ENCODE peak calls at places on chromosomes 6 and 20, in seven cellular contexts. C is CD8-positive, alpha-beta T cell; G is CD8-positive, alpha-beta memory T cell; P is pancreas; B is WERI-Rb-1; A is transverse colon; H is lung. V is an unnamed sample. For H3K27me3, the result is how much of the 10 kb centered on the place peaks cover.

GRCh38 chr6:160462551-160463109 is 114.5 kb downstream of the SLC22A3 start:
- DNase-seq in A (peak), G (peak), H (no peak), B (no peak), C (peak), P (no peak), V (no peak)

GRCh38 chr6:163284151-163284550 is 130.4 kb upstream of the QKI start:
- DNase-seq in B (no peak), P (no peak), A (no peak), G (no peak), H (no peak), C (no peak), V (no peak)

GRCh38 chr20:60961551-60961950 is 290.5 kb upstream of the CDH4 start:
- DNase-seq in A (no peak), G (no peak), H (no peak), B (no peak), C (no peak), P (no peak), V (no peak)

GRCh38 chr6:12899080-12899815 is 182.7 kb downstream of the PHACTR1 start:
- DNase-seq in H (no peak), G (no peak), A (no peak), P (no peak), C (no peak), B (no peak), V (no peak)

GRCh38 chr20:3560578-3560977 is 89.8 kb downstream of the ATRN start:
- DNase-seq in H (no peak), C (no peak), G (no peak), B (no peak), A (no peak), P (no peak), V (no peak)

GRCh38 chr6:122666418-122666817 is 56.2 kb downstream of the PKIB start:
- DNase-seq in P (no peak), H (no peak), G (no peak), C (no peak), A (no peak), B (no peak), V (no peak)

GRCh38 chr6:22636450-22636849 is 67.1 kb downstream of the HDGFL1 start:
- DNase-seq in A (no peak), P (no peak), H (no peak), B (no peak), G (no peak), C (no peak), V (no peak)

GRCh38 chr6:145245119-145245518 is 490.2 kb downstream of the EPM2A start:
- DNase-seq in H (no peak), G (no peak), P (no peak), C (no peak), A (no peak), B (no peak), V (no peak)

GRCh38 chr20:51958636-51959542 is 156.6 kb upstream of the SALL4 start:
- DNase-seq in G (no peak), B (no peak), C (no peak), H (no peak), A (no peak), P (no peak), V (no peak)

GRCh38 chr20:35602851-35603495 is 12.7 kb upstream of the SPAG4 start:
- DNase-seq in A (no peak), H (no peak), P (no peak), G (no peak), C (no peak), B (no peak), V (no peak)
- H3K27me3 ChIP-seq in A (under half), H (under half), P (under half), G (under half), C (under half), B (under half), V (under half)

DNA sequence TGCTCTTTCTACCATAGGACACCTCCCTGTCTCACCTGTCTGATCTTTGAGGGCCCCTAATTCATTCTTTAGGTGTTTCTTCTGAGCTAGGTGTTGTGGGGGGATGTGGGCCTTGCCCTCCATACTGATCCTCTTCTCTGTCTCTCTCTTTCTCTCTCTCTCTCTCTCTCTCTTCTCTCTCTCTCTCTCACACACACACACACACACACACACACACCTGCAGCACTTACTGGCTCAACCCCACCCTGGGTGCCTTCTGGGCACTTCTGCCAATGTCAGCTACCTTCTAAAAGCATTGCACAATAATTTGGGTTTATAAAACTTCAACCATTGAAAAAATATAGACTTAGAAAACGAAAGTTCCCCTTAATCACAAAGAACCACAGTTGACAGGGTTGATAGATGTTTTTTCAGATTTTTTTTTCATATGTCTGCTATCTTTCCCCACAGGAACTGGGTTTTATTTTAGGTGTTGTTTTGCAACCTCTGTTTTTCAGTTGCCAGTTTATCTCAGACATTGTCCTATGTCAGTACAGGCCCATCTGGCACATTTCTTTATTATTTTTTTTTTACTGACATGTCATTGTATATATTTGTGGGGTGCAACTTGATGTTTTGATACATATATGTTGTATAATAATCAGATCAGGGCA is 28.1 kb downstream of the PKIG start:
- DNase-seq in C (peak), A (no peak), H (no peak), P (no peak), G (peak), B (no peak), V (no peak)
- H3K27me3 ChIP-seq in C (under half), A (under half), H (under half), P (under half), G (under half), B (under half), V (under half)

GRCh38 chr6:106512958-106513480 is 116.3 kb downstream of the RTN4IP1 start:
- DNase-seq in B (no peak), P (no peak), G (no peak), H (no peak), A (no peak), C (no peak), V (no peak)
- H3K27me3 ChIP-seq in B (under half), P (under half), G (under half), H (under half), A (under half), C (under half), V (half or more)

GRCh38 chr20:63503524-63503923 is 4.6 kb upstream of the EEF1A2 start:
- DNase-seq in H (no peak), C (no peak), A (no peak), B (no peak), P (no peak), G (no peak), V (no peak)

GRCh38 chr20:63501818-63502670 is 3.2 kb upstream of the EEF1A2 start:
- DNase-seq in A (no peak), B (peak), G (no peak), C (peak), H (no peak), P (no peak), V (peak)

GRCh38 chr20:63500902-63501817 is 2.3 kb upstream of the EEF1A2 start:
- DNase-seq in P (no peak), C (peak), B (no peak), G (no peak), H (no peak), A (no peak), V (no peak)

GRCh38 chr20:63504642-63505041 is 5.8 kb upstream of the EEF1A2 start:
- DNase-seq in B (no peak), C (no peak), G (no peak), P (no peak), H (no peak), A (no peak), V (no peak)

GRCh38 chr20:63502671-63503172 is 3.8 kb upstream of the EEF1A2 start:
- DNase-seq in C (no peak), G (no peak), H (no peak), B (no peak), A (no peak), P (no peak), V (no peak)
- H3K27me3 ChIP-seq in C (under half), G (under half), H (under half), B (under half), A (half or more), P (under half), V (half or more)

GRCh38 chr20:59219206-59219605 is 55.6 kb downstream of the ZNF831 start:
- DNase-seq in C (no peak), H (no peak), A (no peak), P (no peak), G (no peak), B (no peak), V (no peak)

GRCh38 chr20:59222239-59222981 is 58.8 kb downstream of the ZNF831 start:
- DNase-seq in H (peak), P (peak), B (peak), A (peak), G (peak), C (peak), V (peak)

GRCh38 chr20:59221881-59222238 is 58.2 kb downstream of the ZNF831 start:
- DNase-seq in A (no peak), G (no peak), C (no peak), H (no peak), P (no peak), B (no peak), V (no peak)

GRCh38 chr20:59221049-59221748 is 57.6 kb downstream of the ZNF831 start:
- DNase-seq in P (no peak), C (no peak), A (no peak), B (no peak), H (no peak), G (no peak), V (peak)

GRCh38 chr20:59220161-59220560 is 56.5 kb downstream of the ZNF831 start:
- DNase-seq in B (no peak), G (no peak), P (no peak), H (no peak), A (no peak), C (no peak), V (no peak)
- H3K27me3 ChIP-seq in B (under half), G (under half), P (under half), H (under half), A (under half), C (under half), V (under half)

GRCh38 chr20:64082821-64083379 is 1.3 kb downstream of the LKAAEAR1 start:
- DNase-seq in B (no peak), A (no peak), C (no peak), H (no peak), P (no peak), G (no peak), V (no peak)

GRCh38 chr20:64080813-64081619 is 1.1 kb downstream of the OPRL1 start:
- DNase-seq in B (no peak), P (no peak), H (no peak), A (no peak), G (no peak), C (no peak), V (no peak)

GRCh38 chr20:64080013-64080812 is at the start of gene OPRL1:
- DNase-seq in B (no peak), A (no peak), G (peak), C (peak), H (no peak), P (no peak), V (no peak)

GRCh38 chr20:64082126-64082638 is 2.0 kb downstream of the LKAAEAR1 start:
- DNase-seq in G (no peak), P (no peak), A (no peak), C (no peak), H (no peak), B (no peak), V (no peak)

GRCh38 chr20:64081620-64081964 is 1.7 kb downstream of the OPRL1 start:
- DNase-seq in H (no peak), A (no peak), G (no peak), C (no peak), P (no peak), B (no peak), V (no peak)
- H3K27me3 ChIP-seq in H (under half), A (half or more), G (under half), C (under half), P (under half), B (under half), V (under half)